ENCODE peak calls at places on chromosomes 13 and 19, in eight cellular contexts. V, N, B, Z, P, I, C and K are unnamed samples.

GRCh38 chr19:29811125-29812079 is at the start of gene CCNE1:
- DNase-seq in Z (peak), P (peak), V (peak), C (peak), I (peak), N (peak), B (peak), K (peak)

GRCh38 chr13:106373304-106373988 is 162.0 kb downstream of the EFNB2 start:
- DNase-seq in I (peak), V (no peak), C (no peak), P (no peak), Z (no peak), B (no peak), N (no peak), K (no peak)

GRCh38 chr19:39819786-39820185 is 14.2 kb downstream of the DYRK1B start:
- DNase-seq in Z (no peak), N (no peak), V (no peak), P (no peak), I (no peak), B (no peak), C (no peak), K (no peak)

GRCh38 chr13:26051231-26052135 is at the start of gene SHISA2:
- DNase-seq in N (no peak), V (peak), Z (peak), I (peak), C (peak), B (no peak), P (peak), K (no peak)

GRCh38 chr13:101149735-101150380 is 266.4 kb downstream of the NALCN start:
- DNase-seq in P (no peak), Z (peak), V (no peak), C (peak), I (peak), B (no peak), N (peak), K (peak)

GRCh38 chr19:48780684-48781391 is 25.5 kb downstream of the FGF21 start:
- DNase-seq in N (no peak), C (peak), B (no peak), V (peak), P (peak), I (peak), Z (no peak), K (no peak)

GRCh38 chr13:31119966-31120733 is 41.6 kb downstream of the HSPH1 start:
- DNase-seq in C (no peak), B (no peak), V (no peak), Z (no peak), I (peak), P (no peak), N (no peak), K (no peak)

GRCh38 chr13:30697177-30697953 is 38.0 kb upstream of the ALOX5AP start:
- DNase-seq in C (peak), P (no peak), B (no peak), N (no peak), V (no peak), I (peak), Z (no peak), K (no peak)

GRCh38 chr19:18439025-18439909 is 1.3 kb upstream of the ISYNA1 start:
- DNase-seq in Z (no peak), V (peak), I (no peak), C (peak), N (no peak), B (no peak), P (no peak), K (no peak)

GRCh38 chr13:77660841-77661250 is 36.6 kb upstream of the SLAIN1 start:
- DNase-seq in C (no peak), I (no peak), B (no peak), Z (no peak), V (no peak), N (no peak), P (no peak), K (no peak)

GRCh38 chr13:85864963-85865530 is 65.8 kb upstream of the SLITRK6 start:
- DNase-seq in N (peak), B (no peak), P (no peak), Z (peak), V (no peak), I (peak), C (peak), K (peak)

GRCh38 chr13:110431851-110432294 is 124.8 kb downstream of the COL4A2 start:
- DNase-seq in B (no peak), P (no peak), N (no peak), Z (no peak), V (no peak), C (no peak), I (no peak), K (peak)

GRCh38 chr19:11421607-11422098 is 2.5 kb upstream of the RGL3 start:
- DNase-seq in B (no peak), C (peak), V (peak), N (no peak), Z (no peak), P (peak), I (no peak), K (no peak)

GRCh38 chr19:17871878-17872250 is at the start of gene SLC5A5:
- DNase-seq in I (no peak), P (no peak), C (no peak), N (no peak), B (no peak), Z (no peak), V (no peak), K (no peak)

GRCh38 chr19:15563931-15564330 is 51.1 kb upstream of the CYP4F8 start:
- DNase-seq in N (no peak), P (no peak), B (no peak), V (no peak), I (no peak), Z (no peak), C (no peak), K (no peak)

GRCh38 chr19:6728346-6728745 is 7.9 kb upstream of the C3 start:
- DNase-seq in N (no peak), P (no peak), B (no peak), I (no peak), C (no peak), Z (no peak), V (no peak), K (no peak)

GRCh38 chr19:17855333-17856152 is 4.2 kb upstream of the RPL18A start:
- DNase-seq in B (peak), P (peak), N (no peak), I (peak), C (peak), V (peak), Z (peak), K (peak)

GRCh38 chr13:27124571-27124970 is 47.0 kb downstream of the USP12 start:
- DNase-seq in B (no peak), Z (no peak), C (no peak), P (no peak), I (no peak), N (no peak), V (no peak), K (no peak)

GRCh38 chr13:73730014-73730413 is 404.2 kb downstream of the KLF12 start:
- DNase-seq in B (no peak), I (no peak), Z (no peak), V (no peak), N (no peak), P (no peak), C (no peak), K (no peak)

GRCh38 chr19:39768334-39768733 is 10.3 kb upstream of the LEUTX start:
- DNase-seq in C (no peak), Z (no peak), I (no peak), P (peak), B (no peak), N (no peak), V (no peak), K (no peak)

GRCh38 chr13:46624353-46624752 is 71.4 kb downstream of the LRCH1 start:
- DNase-seq in N (no peak), P (no peak), I (no peak), B (no peak), V (no peak), C (no peak), Z (no peak), K (no peak)

GRCh38 chr13:110811751-110812110 is 98.2 kb downstream of the ING1 start:
- DNase-seq in C (no peak), I (no peak), N (no peak), B (no peak), P (no peak), V (no peak), Z (no peak), K (no peak)

GRCh38 chr13:103898481-103898880 is 832.3 kb upstream of the SLC10A2 start:
- DNase-seq in Z (no peak), B (no peak), V (no peak), P (no peak), I (no peak), C (no peak), N (no peak), K (no peak)

GRCh38 chr19:47510516-47511127 is 4.2 kb downstream of the NAPA start:
- DNase-seq in B (peak), N (no peak), Z (no peak), V (no peak), I (no peak), C (no peak), P (no peak), K (no peak)

GRCh38 chr19:53424968-53425597 is 6.7 kb upstream of the ZNF761 start:
- DNase-seq in C (peak), B (peak), P (peak), Z (peak), N (peak), V (peak), I (peak), K (no peak)

GRCh38 chr13:72662548-72662947 is 64.9 kb downstream of the MZT1 start:
- DNase-seq in C (no peak), B (no peak), V (no peak), P (no peak), N (no peak), Z (no peak), I (peak), K (no peak)

GRCh38 chr13:32113564-32113963 is 82.0 kb downstream of the FRY start:
- DNase-seq in Z (no peak), C (no peak), N (no peak), P (no peak), B (no peak), V (no peak), I (no peak), K (no peak)

GRCh38 chr13:71789952-71790351 is 77.1 kb downstream of the DACH1 start:
- DNase-seq in N (no peak), P (no peak), I (peak), Z (no peak), C (no peak), B (no peak), V (no peak), K (no peak)

GRCh38 chr19:42242071-42242511 is 311 bp downstream of the GSK3A start:
- DNase-seq in B (no peak), V (no peak), Z (no peak), I (no peak), P (no peak), C (peak), N (no peak), K (no peak)

GRCh38 chr13:22061371-22061805 is 390.5 kb downstream of the FGF9 start:
- DNase-seq in C (no peak), B (no peak), N (no peak), V (no peak), P (no peak), Z (no peak), I (no peak), K (no peak)

GRCh38 chr19:46723023-46723461 is 6.1 kb upstream of the PRKD2 start:
- DNase-seq in V (no peak), I (no peak), P (no peak), Z (no peak), N (no peak), C (no peak), B (no peak), K (no peak)

GRCh38 chr13:80684525-80685017 is 343.6 kb upstream of the SPRY2 start:
- DNase-seq in I (no peak), P (no peak), B (no peak), V (no peak), C (no peak), Z (peak), N (no peak), K (no peak)

GRCh38 chr19:7522923-7523667 is 671 bp downstream of the MCOLN1 start:
- DNase-seq in P (no peak), I (no peak), N (no peak), Z (no peak), B (no peak), V (no peak), C (peak), K (no peak)

GRCh38 chr13:112614835-112615234 is 26.9 kb upstream of the TUBGCP3 start:
- DNase-seq in V (no peak), Z (no peak), I (no peak), C (no peak), P (no peak), N (no peak), B (no peak), K (no peak)

GRCh38 chr19:49758292-49758691 is 4.8 kb downstream of the TSKS start:
- DNase-seq in I (peak), B (peak), N (peak), P (no peak), C (peak), V (no peak), Z (no peak), K (no peak)

GRCh38 chr19:5123646-5124045 is 154.7 kb downstream of the KDM4B start:
- DNase-seq in C (no peak), P (no peak), B (no peak), Z (no peak), I (no peak), N (no peak), V (no peak), K (no peak)

GRCh38 chr19:49672131-49672919 is 4.7 kb upstream of the PRMT1 start:
- DNase-seq in I (peak), Z (no peak), N (no peak), P (peak), C (peak), V (peak), B (peak), K (peak)

GRCh38 chr13:25943081-25943480 is 108.7 kb downstream of the SHISA2 start:
- DNase-seq in C (no peak), I (no peak), N (no peak), P (no peak), B (no peak), V (no peak), Z (no peak), K (no peak)

GRCh38 chr13:98613591-98613990 is 36.7 kb upstream of the STK24 start:
- DNase-seq in V (no peak), I (no peak), Z (no peak), P (no peak), C (peak), B (no peak), N (no peak), K (no peak)

GRCh38 chr19:44905437-44906160 is at the start of gene APOE:
- DNase-seq in V (no peak), N (no peak), B (peak), I (peak), P (no peak), Z (peak), C (peak), K (no peak)

GRCh38 chr13:24226762-24227161 is 66.2 kb downstream of the SPATA13 start:
- DNase-seq in P (no peak), N (no peak), B (no peak), Z (no peak), I (no peak), V (no peak), C (no peak), K (no peak)
- H3K4me3 ChIP-seq in P (no peak), N (no peak), B (no peak), Z (no peak), I (no peak), V (no peak), C (no peak), K (no peak)

GRCh38 chr13:99654076-99654475 is 152.8 kb downstream of the TM9SF2 start:
- DNase-seq in C (no peak), Z (no peak), I (no peak), P (no peak), B (no peak), V (no peak), N (no peak), K (peak)
- H3K4me3 ChIP-seq in C (no peak), Z (no peak), I (no peak), P (no peak), B (no peak), V (no peak), N (no peak), K (no peak)

DNA sequence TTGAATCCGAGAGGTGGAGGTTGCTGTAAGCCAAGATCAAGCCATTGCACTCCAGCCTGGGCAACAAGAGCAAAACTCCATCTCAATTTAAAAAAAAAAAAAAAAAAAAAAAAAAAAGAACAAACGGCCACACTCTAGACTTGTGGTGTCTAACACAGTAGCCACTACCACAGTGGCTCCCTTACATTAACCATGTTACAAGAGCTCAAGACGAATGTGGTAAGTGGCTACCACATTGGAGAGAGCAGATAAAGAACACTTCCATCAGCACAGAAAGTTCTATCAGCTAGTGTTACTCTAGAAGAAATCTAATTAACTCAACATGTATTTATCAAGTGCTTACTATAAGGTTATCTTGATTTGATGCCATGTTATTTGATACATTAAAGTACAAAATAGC is 11.5 kb downstream of the XPO4 start:
- DNase-seq in I (no peak), B (no peak), N (no peak), P (no peak), Z (no peak), V (no peak), C (no peak), K (no peak)
- H3K4me3 ChIP-seq in I (no peak), B (no peak), N (no peak), P (no peak), Z (no peak), V (no peak), C (no peak), K (no peak)

DNA sequence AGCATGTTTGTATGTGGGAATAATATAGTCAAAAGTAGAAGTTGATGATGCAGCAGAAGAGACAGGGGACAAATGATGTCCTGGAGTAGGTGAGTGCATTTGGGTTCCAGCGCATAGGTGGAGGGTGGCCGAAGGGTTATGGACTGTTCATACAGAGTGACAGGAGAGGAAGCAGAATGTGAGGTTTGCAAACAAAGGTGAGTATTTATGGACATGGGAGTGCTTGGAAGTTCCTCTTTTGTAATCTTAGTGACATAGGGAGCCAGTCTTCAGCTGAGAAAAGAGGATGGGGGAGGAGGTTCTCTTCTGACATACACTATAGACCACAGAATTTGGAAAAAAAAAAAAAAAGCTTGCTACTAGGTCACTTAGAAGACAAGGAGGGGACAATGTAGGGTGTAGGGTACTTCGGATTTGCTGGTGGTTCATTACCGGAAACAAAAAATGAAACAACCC is 331.6 kb downstream of the DLEU7 start:
- DNase-seq in V (no peak), B (no peak), P (no peak), N (no peak), Z (no peak), I (no peak), C (no peak), K (no peak)
- H3K4me3 ChIP-seq in V (no peak), B (peak), P (no peak), N (no peak), Z (no peak), I (no peak), C (peak), K (peak)

DNA sequence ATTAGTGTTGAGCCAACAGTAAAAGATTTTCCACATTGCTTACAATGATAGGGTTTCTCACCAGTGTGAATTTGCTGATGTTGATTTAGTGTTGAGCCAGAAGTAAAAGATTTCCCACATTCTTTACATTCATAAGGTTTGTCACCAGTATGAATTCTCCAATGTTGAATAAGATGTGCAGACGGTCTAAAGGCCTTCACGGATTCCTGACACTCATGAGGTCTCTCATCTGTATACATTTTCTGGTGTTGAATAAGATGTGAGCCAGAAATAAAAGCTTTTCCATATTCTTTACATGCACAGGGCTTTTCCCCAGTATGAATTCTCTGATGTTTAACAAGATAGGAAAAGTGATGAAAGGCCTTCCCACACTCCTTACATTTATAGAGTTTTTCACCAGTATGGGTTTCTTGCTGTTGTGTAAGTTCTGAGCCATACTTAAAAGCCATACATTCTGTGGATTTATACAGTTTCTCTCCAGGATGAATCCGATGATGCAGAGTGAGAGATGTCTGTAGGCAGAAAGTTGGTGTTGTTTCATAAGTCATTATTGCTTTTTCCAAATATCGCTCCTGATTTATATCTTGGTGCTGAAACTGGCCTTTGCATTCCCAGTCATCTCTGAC is 22.4 kb downstream of the ZNF850 start:
- DNase-seq in V (no peak), C (no peak), I (no peak), N (no peak), P (no peak), Z (no peak), B (no peak), K (no peak)
- H3K4me3 ChIP-seq in V (no peak), C (no peak), I (no peak), N (no peak), P (no peak), Z (no peak), B (no peak), K (no peak)

GRCh38 chr19:2517881-2518601 is 42.1 kb downstream of the GADD45B start:
- DNase-seq in B (no peak), P (peak), Z (no peak), N (no peak), I (no peak), V (no peak), C (no peak), K (peak)
- H3K4me3 ChIP-seq in B (no peak), P (no peak), Z (no peak), N (no peak), I (no peak), V (no peak), C (no peak), K (no peak)

DNA sequence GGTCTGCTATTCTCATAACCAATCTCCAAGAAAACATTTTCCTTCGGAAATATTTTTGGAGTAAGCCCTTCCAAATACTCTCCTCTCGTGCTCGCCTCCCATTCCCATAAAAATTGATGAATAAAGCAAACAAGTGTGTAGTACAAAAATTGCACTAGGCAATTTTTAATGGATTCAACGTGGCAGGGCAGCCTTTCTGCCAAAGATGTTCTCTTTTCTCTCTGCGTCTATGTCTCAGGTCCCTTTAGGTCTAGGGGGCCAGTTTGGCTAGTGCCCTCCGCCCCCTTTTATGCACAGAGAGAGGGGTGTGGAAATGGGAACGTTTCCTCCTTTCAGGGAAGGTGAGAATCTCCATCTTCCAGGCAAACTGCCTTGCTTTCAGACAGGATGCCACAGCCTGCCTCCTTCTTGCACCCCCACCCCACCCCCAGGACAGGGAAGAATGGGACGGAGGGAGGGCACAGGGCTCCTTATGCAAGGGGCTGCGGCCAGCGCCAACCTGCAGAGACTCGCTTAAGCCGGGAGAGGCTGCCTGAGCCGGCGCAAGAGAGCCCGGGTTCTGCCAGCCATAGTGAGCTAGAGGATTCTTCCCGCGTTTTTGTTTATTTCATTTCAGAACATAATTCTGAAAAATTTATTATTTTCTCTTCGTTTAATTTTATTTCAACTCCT is 2.7 kb upstream of the ZIC2 start:
- DNase-seq in Z (no peak), I (no peak), C (no peak), V (no peak), B (no peak), N (no peak), P (no peak), K (no peak)
- H3K4me3 ChIP-seq in Z (peak), I (no peak), C (peak), V (peak), B (peak), N (no peak), P (no peak), K (no peak)